ENCODE peak calls at places on chromosomes 2 and 18, in ten cellular contexts. B is AG09309, Y is heart left ventricle, U is H1, V is cardiac muscle cell, S is K562, J is fibroblast of pulmonary artery, W is endothelial cell, R is fibroblast of lung, G is nephron progenitor cell. A is an unnamed sample.

GRCh38 chr2:20526666-20527065 is 79.8 kb downstream of the RHOB start:
- DNase-seq in Y (peak), B (no peak), R (peak), U (no peak), G (no peak), J (peak), S (no peak), V (peak), W (no peak), A (no peak)

GRCh38 chr2:146894514-146894913 is 950.3 kb upstream of the ACVR2A start:
- DNase-seq in U (no peak), G (no peak), B (no peak), S (no peak), R (no peak), V (no peak), Y (no peak), J (no peak), W (no peak), A (no peak)

GRCh38 chr2:166372046-166372445 is 3.7 kb downstream of the SCN9A start:
- DNase-seq in R (peak), W (no peak), U (no peak), S (no peak), G (no peak), J (no peak), B (no peak), V (no peak), Y (no peak), A (no peak)

GRCh38 chr2:236550298-236550697 is 19.3 kb upstream of the ACKR3 start:
- DNase-seq in B (no peak), U (no peak), G (no peak), Y (no peak), J (no peak), S (no peak), R (no peak), V (no peak), W (no peak), A (no peak)

GRCh38 chr2:23609254-23609653 is 224.3 kb downstream of the KLHL29 start:
- DNase-seq in G (no peak), V (no peak), U (no peak), J (no peak), S (no peak), B (no peak), Y (peak), R (no peak), W (no peak), A (no peak)

GRCh38 chr18:2627821-2628276 is 27.7 kb upstream of the SMCHD1 start:
- DNase-seq in V (no peak), R (no peak), S (no peak), J (no peak), G (no peak), Y (no peak), B (no peak), U (no peak), W (no peak), A (peak)

GRCh38 chr2:215619989-215620388 is 184.1 kb upstream of the FN1 start:
- DNase-seq in B (no peak), Y (peak), U (no peak), R (no peak), S (peak), W (no peak), V (peak), J (no peak), G (no peak), A (no peak)

GRCh38 chr2:191038241-191038725 is 24.3 kb upstream of the STAT1 start:
- DNase-seq in S (peak), G (no peak), B (peak), Y (no peak), V (peak), W (no peak), U (no peak), J (peak), R (peak), A (peak)

DNA sequence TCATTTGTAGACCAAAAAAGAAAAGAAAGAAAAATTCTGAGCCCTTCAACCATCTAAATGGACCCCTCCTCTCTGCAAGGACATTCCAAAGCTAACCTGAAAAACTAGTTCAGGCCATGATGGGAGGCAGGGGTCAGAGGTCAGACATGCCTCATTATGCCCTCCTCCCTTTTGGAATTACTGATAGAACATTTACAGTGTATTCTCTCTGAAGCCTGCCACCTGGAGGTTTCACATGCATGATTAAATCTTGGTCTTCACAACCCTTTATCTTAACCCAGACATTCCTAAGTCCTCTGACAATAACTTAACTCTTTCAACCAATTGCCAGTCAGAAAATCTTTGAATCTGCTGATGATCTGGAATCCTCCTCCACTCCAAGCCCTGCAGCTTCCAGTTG is 86.0 kb downstream of the SPP2 start:
- DNase-seq in S (no peak), W (no peak), Y (no peak), B (no peak), U (no peak), R (no peak), G (peak), V (no peak), J (no peak), A (peak)
- TF ChIP-seq CTCF in S (no peak), W (no peak), Y (no peak), B (no peak), U (no peak), R (no peak), G (no peak), V (no peak), J (no peak), A (no peak)

GRCh38 chr2:127726158-127726880 is 25.0 kb downstream of the SFT2D3 start:
- DNase-seq in B (no peak), G (no peak), U (no peak), J (no peak), V (no peak), Y (no peak), R (no peak), W (no peak), S (no peak), A (no peak)

GRCh38 chr2:127721311-127721977 is 20.1 kb downstream of the SFT2D3 start:
- DNase-seq in Y (no peak), V (no peak), J (no peak), B (no peak), G (no peak), R (no peak), U (no peak), W (no peak), S (no peak), A (no peak)

GRCh38 chr2:127719301-127720218 is 18.3 kb downstream of the SFT2D3 start:
- DNase-seq in J (no peak), S (no peak), V (no peak), Y (no peak), W (no peak), G (no peak), U (no peak), R (no peak), B (no peak), A (no peak)

GRCh38 chr2:127721978-127722355 is 20.7 kb downstream of the SFT2D3 start:
- DNase-seq in R (no peak), G (no peak), J (no peak), Y (no peak), B (no peak), V (no peak), W (no peak), U (no peak), S (no peak), A (no peak)

DNA sequence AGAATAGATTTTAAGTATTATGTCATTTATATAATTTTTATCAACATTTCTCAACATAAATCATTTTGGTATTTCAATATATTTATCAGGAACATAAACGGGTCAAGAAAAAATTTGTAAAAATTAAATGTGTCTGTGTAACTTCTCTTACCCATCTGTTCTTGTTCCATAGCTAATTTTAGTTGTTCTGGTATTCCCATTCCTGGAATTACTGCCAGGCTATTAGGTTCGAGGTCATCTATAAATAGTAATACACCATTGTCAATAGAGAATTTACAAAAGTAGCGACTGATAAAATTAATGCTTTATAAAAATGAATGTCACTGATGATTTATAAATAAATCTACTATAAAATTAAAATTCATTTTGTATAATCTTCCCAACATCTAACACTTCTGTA is 21.5 kb downstream of the SFT2D3 start:
- DNase-seq in U (no peak), J (no peak), Y (no peak), B (no peak), G (no peak), R (no peak), V (no peak), S (no peak), W (no peak), A (no peak)
- TF ChIP-seq CTCF in U (no peak), J (no peak), Y (no peak), B (no peak), G (no peak), R (no peak), V (no peak), S (no peak), W (no peak), A (no peak)

GRCh38 chr2:174606336-174606735 is 8.7 kb upstream of the WIPF1 start:
- DNase-seq in S (no peak), R (peak), V (peak), U (no peak), W (no peak), Y (no peak), J (peak), B (peak), G (no peak), A (peak)

GRCh38 chr2:174605687-174606086 is 8.1 kb upstream of the WIPF1 start:
- DNase-seq in S (no peak), R (peak), B (no peak), J (peak), U (no peak), V (peak), W (no peak), G (no peak), Y (no peak), A (no peak)

GRCh38 chr2:174602741-174603140 is 5.1 kb upstream of the WIPF1 start:
- DNase-seq in Y (no peak), W (no peak), R (no peak), S (no peak), U (no peak), G (no peak), J (no peak), B (no peak), V (no peak), A (no peak)

GRCh38 chr2:174600349-174600748 is 2.7 kb upstream of the WIPF1 start:
- DNase-seq in R (no peak), S (no peak), V (no peak), U (no peak), Y (no peak), J (no peak), B (no peak), G (no peak), W (no peak), A (no peak)

GRCh38 chr2:174603280-174603679 is 5.7 kb upstream of the WIPF1 start:
- DNase-seq in J (peak), B (peak), U (no peak), V (peak), S (no peak), G (peak), R (peak), Y (no peak), W (peak), A (peak)
- TF ChIP-seq CTCF in J (peak), B (peak), U (no peak), V (peak), S (peak), G (peak), R (peak), Y (peak), W (no peak), A (peak)

GRCh38 chr2:12555012-12555645 is 161.6 kb upstream of the TRIB2 start:
- DNase-seq in B (peak), R (peak), J (peak), V (peak), U (no peak), Y (no peak), G (no peak), W (no peak), S (peak), A (peak)
- TF ChIP-seq CTCF in B (peak), R (no peak), J (peak), V (no peak), U (no peak), Y (no peak), G (no peak), W (no peak), S (no peak), A (no peak)

A was measured in activated CD8-positive, alpha-beta T cell treated with anti-CD3 and anti-CD28 coated beads for 36 hours.